ENCODE peak calls at places on chromosomes 5 and 9, in four cellular contexts. One of them, this sample, is unnamed.

GRCh38 chr9:4062966-4063365 is 236.9 kb downstream of the GLIS3 start:
- DNase-seq in iPS-NIHi11: no peak
- DNase-seq in memory B cell: no peak
- DNase-seq in EL: no peak
- DNase-seq in this sample: no peak

GRCh38 chr5:122458278-122458872 is 146.3 kb downstream of the SNCAIP start:
- DNase-seq in iPS-NIHi11: peak
- DNase-seq in memory B cell: no peak
- DNase-seq in EL: peak
- DNase-seq in this sample: no peak

GRCh38 chr9:37178742-37179141 is 58.4 kb downstream of the ZCCHC7 start:
- DNase-seq in iPS-NIHi11: no peak
- DNase-seq in memory B cell: no peak
- DNase-seq in EL: no peak
- DNase-seq in this sample: no peak

GRCh38 chr9:137077010-137077747 is at the start of gene UAP1L1:
- DNase-seq in iPS-NIHi11: peak
- DNase-seq in memory B cell: peak
- DNase-seq in EL: peak
- DNase-seq in this sample: no peak

GRCh38 chr5:144072518-144072927 is 97.9 kb downstream of the YIPF5 start:
- DNase-seq in iPS-NIHi11: no peak
- DNase-seq in memory B cell: no peak
- DNase-seq in EL: peak
- DNase-seq in this sample: peak

GRCh38 chr5:52604151-52604550 is 183.6 kb upstream of the ITGA1 start:
- DNase-seq in iPS-NIHi11: no peak
- DNase-seq in memory B cell: no peak
- DNase-seq in EL: no peak
- DNase-seq in this sample: no peak

GRCh38 chr5:139985733-139986132 is 57.4 kb downstream of the NRG2 start:
- DNase-seq in iPS-NIHi11: no peak
- DNase-seq in memory B cell: no peak
- DNase-seq in EL: peak
- DNase-seq in this sample: peak

GRCh38 chr5:39158127-39158593 is 61.2 kb downstream of the FYB1 start:
- DNase-seq in iPS-NIHi11: no peak
- DNase-seq in memory B cell: no peak
- DNase-seq in EL: no peak
- DNase-seq in this sample: no peak

GRCh38 chr9:14441976-14442651 is 128.2 kb upstream of the NFIB start:
- DNase-seq in iPS-NIHi11: peak
- DNase-seq in memory B cell: no peak
- DNase-seq in EL: no peak
- DNase-seq in this sample: no peak

GRCh38 chr9:33435821-33436277 is 11.5 kb downstream of the AQP3 start:
- DNase-seq in iPS-NIHi11: no peak
- DNase-seq in memory B cell: no peak
- DNase-seq in EL: no peak
- DNase-seq in this sample: no peak